ENCODE peak calls at places on chromosomes 6 and 20, in nine cellular contexts. One of them, this sample, is unnamed.

GRCh38 chr6:3202999-3203696 is 24.3 kb downstream of the TUBB2B start:
- DNase-seq in CD4-positive, alpha-beta memory T cell: no peak
- DNase-seq in A673: no peak
- DNase-seq in ascending aorta: no peak
- DNase-seq in OCI-LY7: peak; percentile 19
- DNase-seq in GM23248: peak; percentile 43
- DNase-seq in stomach: no peak
- DNase-seq in mucosa of descending colon: no peak
- DNase-seq in uterus: no peak
- DNase-seq in this sample: no peak

GRCh38 chr6:111228094-111228493 is 140.8 kb downstream of the SLC16A10 start:
- DNase-seq in CD4-positive, alpha-beta memory T cell: no peak
- DNase-seq in A673: no peak
- DNase-seq in ascending aorta: no peak
- DNase-seq in OCI-LY7: no peak
- DNase-seq in GM23248: peak; percentile 63
- DNase-seq in stomach: no peak
- DNase-seq in mucosa of descending colon: no peak
- DNase-seq in uterus: no peak
- DNase-seq in this sample: no peak

GRCh38 chr6:133590814-133591213 is 298.1 kb upstream of the TCF21 start:
- DNase-seq in CD4-positive, alpha-beta memory T cell: no peak
- DNase-seq in A673: no peak
- DNase-seq in ascending aorta: no peak
- DNase-seq in OCI-LY7: no peak
- DNase-seq in GM23248: peak; percentile 22
- DNase-seq in stomach: no peak
- DNase-seq in mucosa of descending colon: no peak
- DNase-seq in uterus: no peak
- DNase-seq in this sample: no peak

GRCh38 chr6:80531676-80532619 is 425.5 kb downstream of the BCKDHB start:
- DNase-seq in CD4-positive, alpha-beta memory T cell: no peak
- DNase-seq in A673: no peak
- DNase-seq in ascending aorta: no peak
- DNase-seq in OCI-LY7: no peak
- DNase-seq in GM23248: no peak
- DNase-seq in stomach: no peak
- DNase-seq in mucosa of descending colon: no peak
- DNase-seq in uterus: no peak
- DNase-seq in this sample: no peak

GRCh38 chr6:50187212-50188055 is 137.7 kb upstream of the DEFB112 start:
- DNase-seq in CD4-positive, alpha-beta memory T cell: no peak
- DNase-seq in A673: no peak
- DNase-seq in ascending aorta: no peak
- DNase-seq in OCI-LY7: no peak
- DNase-seq in GM23248: no peak
- DNase-seq in stomach: no peak
- DNase-seq in mucosa of descending colon: no peak
- DNase-seq in uterus: no peak
- DNase-seq in this sample: no peak

GRCh38 chr6:86107985-86108384 is 465.3 kb upstream of the SYNCRIP start:
- DNase-seq in CD4-positive, alpha-beta memory T cell: no peak
- DNase-seq in A673: no peak
- DNase-seq in ascending aorta: no peak
- DNase-seq in OCI-LY7: no peak
- DNase-seq in GM23248: no peak
- DNase-seq in stomach: no peak
- DNase-seq in mucosa of descending colon: no peak
- DNase-seq in uterus: no peak
- DNase-seq in this sample: no peak

GRCh38 chr6:105374010-105374420 is 28.9 kb downstream of the PREP start:
- DNase-seq in CD4-positive, alpha-beta memory T cell: no peak
- DNase-seq in A673: peak; percentile 54
- DNase-seq in ascending aorta: no peak
- DNase-seq in OCI-LY7: no peak
- DNase-seq in GM23248: peak; percentile 75
- DNase-seq in stomach: peak; percentile 40
- DNase-seq in mucosa of descending colon: peak; percentile 24
- DNase-seq in uterus: no peak
- DNase-seq in this sample: no peak

GRCh38 chr20:44734938-44735337 is 10.7 kb upstream of the KCNK15 start:
- DNase-seq in CD4-positive, alpha-beta memory T cell: no peak
- DNase-seq in A673: peak; percentile 60
- DNase-seq in ascending aorta: no peak
- DNase-seq in OCI-LY7: no peak
- DNase-seq in GM23248: peak; percentile 90
- DNase-seq in stomach: no peak
- DNase-seq in mucosa of descending colon: no peak
- DNase-seq in uterus: no peak
- DNase-seq in this sample: no peak

GRCh38 chr6:57109905-57110304 is 19.9 kb downstream of the ZNF451 start:
- DNase-seq in CD4-positive, alpha-beta memory T cell: no peak
- DNase-seq in A673: no peak
- DNase-seq in ascending aorta: no peak
- DNase-seq in OCI-LY7: no peak
- DNase-seq in GM23248: peak; percentile 18
- DNase-seq in stomach: no peak
- DNase-seq in mucosa of descending colon: no peak
- DNase-seq in uterus: no peak
- DNase-seq in this sample: no peak

GRCh38 chr6:57113105-57113504 is 23.1 kb downstream of the ZNF451 start:
- DNase-seq in CD4-positive, alpha-beta memory T cell: no peak
- DNase-seq in A673: no peak
- DNase-seq in ascending aorta: no peak
- DNase-seq in OCI-LY7: no peak
- DNase-seq in GM23248: no peak
- DNase-seq in stomach: no peak
- DNase-seq in mucosa of descending colon: no peak
- DNase-seq in uterus: no peak
- DNase-seq in this sample: no peak

GRCh38 chr6:57104350-57104749 is 14.4 kb downstream of the ZNF451 start:
- DNase-seq in CD4-positive, alpha-beta memory T cell: no peak
- DNase-seq in A673: no peak
- DNase-seq in ascending aorta: no peak
- DNase-seq in OCI-LY7: no peak
- DNase-seq in GM23248: no peak
- DNase-seq in stomach: no peak
- DNase-seq in mucosa of descending colon: no peak
- DNase-seq in uterus: no peak
- DNase-seq in this sample: no peak

GRCh38 chr6:57106990-57107389 is 17.0 kb downstream of the ZNF451 start:
- DNase-seq in CD4-positive, alpha-beta memory T cell: no peak
- DNase-seq in A673: no peak
- DNase-seq in ascending aorta: no peak
- DNase-seq in OCI-LY7: no peak
- DNase-seq in GM23248: no peak
- DNase-seq in stomach: no peak
- DNase-seq in mucosa of descending colon: no peak
- DNase-seq in uterus: no peak
- DNase-seq in this sample: no peak

DNA sequence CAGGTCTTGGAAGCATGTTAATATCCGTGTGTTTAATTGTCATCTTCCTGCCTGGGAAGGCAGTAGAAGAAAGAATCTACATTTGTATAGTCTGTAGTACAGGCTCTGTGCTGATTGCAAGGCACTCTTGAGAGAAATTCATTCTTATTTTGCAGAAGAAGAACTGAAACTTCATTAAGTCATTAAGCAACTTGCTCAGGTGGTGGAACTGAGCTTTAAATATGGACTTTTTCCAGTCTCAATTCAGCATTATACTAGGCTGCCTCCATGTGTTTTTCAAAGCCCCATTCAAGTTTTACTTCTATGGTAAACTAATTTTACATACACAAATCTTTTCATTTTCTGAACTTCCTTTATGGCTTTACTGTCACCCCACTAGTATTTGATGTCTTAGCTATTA is 18.7 kb downstream of the ZNF451 start:
- DNase-seq in CD4-positive, alpha-beta memory T cell: no peak
- DNase-seq in A673: no peak
- DNase-seq in ascending aorta: no peak
- DNase-seq in OCI-LY7: peak; percentile 70
- DNase-seq in GM23248: no peak
- DNase-seq in stomach: no peak
- DNase-seq in mucosa of descending colon: no peak
- DNase-seq in uterus: no peak
- DNase-seq in this sample: no peak
- H3K4me1 ChIP-seq in CD4-positive, alpha-beta memory T cell: peaks cover 7% of the 10 kb centered on the region
- H3K4me1 ChIP-seq in A673: no peaks in the 10 kb centered on the region
- H3K4me1 ChIP-seq in ascending aorta: no peaks in the 10 kb centered on the region
- H3K4me1 ChIP-seq in OCI-LY7: peaks cover 19% of the 10 kb centered on the region
- H3K4me1 ChIP-seq in GM23248: no peaks in the 10 kb centered on the region
- H3K4me1 ChIP-seq in stomach: peaks cover 11% of the 10 kb centered on the region
- H3K4me1 ChIP-seq in mucosa of descending colon: no peaks in the 10 kb centered on the region
- H3K4me1 ChIP-seq in uterus: no peaks in the 10 kb centered on the region
- H3K4me1 ChIP-seq in this sample: no peaks in the 10 kb centered on the region

GRCh38 chr6:28726569-28727309 is 197.0 kb downstream of the TRIM27 start:
- DNase-seq in CD4-positive, alpha-beta memory T cell: no peak
- DNase-seq in A673: no peak
- DNase-seq in ascending aorta: no peak
- DNase-seq in OCI-LY7: no peak
- DNase-seq in GM23248: no peak
- DNase-seq in stomach: no peak
- DNase-seq in mucosa of descending colon: no peak
- DNase-seq in uterus: no peak
- DNase-seq in this sample: no peak

GRCh38 chr6:28727559-28728211 is 196.1 kb downstream of the TRIM27 start:
- DNase-seq in CD4-positive, alpha-beta memory T cell: no peak
- DNase-seq in A673: no peak
- DNase-seq in ascending aorta: no peak
- DNase-seq in OCI-LY7: peak; percentile 49
- DNase-seq in GM23248: no peak
- DNase-seq in stomach: no peak
- DNase-seq in mucosa of descending colon: no peak
- DNase-seq in uterus: no peak
- DNase-seq in this sample: no peak

GRCh38 chr6:28725890-28726348 is 197.9 kb downstream of the TRIM27 start:
- DNase-seq in CD4-positive, alpha-beta memory T cell: no peak
- DNase-seq in A673: peak; percentile 75
- DNase-seq in ascending aorta: no peak
- DNase-seq in OCI-LY7: no peak
- DNase-seq in GM23248: no peak
- DNase-seq in stomach: no peak
- DNase-seq in mucosa of descending colon: no peak
- DNase-seq in uterus: no peak
- DNase-seq in this sample: no peak

GRCh38 chr6:28732052-28732451 is 191.7 kb downstream of the TRIM27 start:
- DNase-seq in CD4-positive, alpha-beta memory T cell: no peak
- DNase-seq in A673: no peak
- DNase-seq in ascending aorta: no peak
- DNase-seq in OCI-LY7: no peak
- DNase-seq in GM23248: no peak
- DNase-seq in stomach: no peak
- DNase-seq in mucosa of descending colon: no peak
- DNase-seq in uterus: no peak
- DNase-seq in this sample: no peak

DNA sequence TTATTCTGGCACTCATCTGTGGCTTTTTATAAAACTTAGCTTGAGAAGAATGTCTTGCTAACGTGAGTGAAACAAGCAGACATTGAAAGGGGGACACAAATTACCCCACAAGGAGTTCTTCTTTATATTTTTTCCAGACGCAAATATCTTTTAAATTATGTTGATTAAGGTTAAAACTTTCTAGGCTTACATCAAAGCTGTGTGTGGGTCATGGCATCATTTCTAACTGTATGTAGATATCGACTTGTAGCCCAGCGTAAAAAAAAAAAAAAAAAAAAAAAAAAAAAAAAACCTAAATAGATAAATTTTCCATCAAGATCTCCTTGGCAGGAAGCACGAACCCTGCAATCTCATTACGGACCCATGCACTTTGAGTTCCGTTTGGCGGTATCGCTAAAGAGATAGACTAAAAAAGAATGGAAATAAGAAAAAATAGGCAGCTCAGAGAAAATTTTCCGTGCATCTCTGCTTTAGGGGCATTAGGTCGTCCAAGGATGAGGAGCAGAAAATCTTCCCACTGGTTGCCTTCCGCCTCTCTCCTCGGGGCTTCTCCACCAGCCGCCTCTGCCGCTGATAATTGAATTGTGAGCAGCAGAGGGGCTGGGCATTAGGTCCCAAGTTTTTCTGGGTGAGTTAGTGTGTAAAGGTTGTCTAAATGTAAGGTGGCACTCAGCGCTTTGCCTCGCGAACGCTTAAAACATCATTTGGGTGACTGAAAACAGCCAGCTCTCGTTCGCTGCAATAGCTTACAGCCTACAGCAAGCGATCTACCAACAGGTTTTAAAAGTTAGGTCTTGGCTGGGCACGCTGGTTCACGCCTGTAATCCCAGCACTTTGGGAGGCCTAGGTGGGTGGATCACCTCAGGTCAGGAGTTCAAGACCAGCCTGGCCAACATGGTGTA is 194.0 kb downstream of the TRIM27 start:
- DNase-seq in CD4-positive, alpha-beta memory T cell: no peak
- DNase-seq in A673: peak; percentile 49
- DNase-seq in ascending aorta: no peak
- DNase-seq in OCI-LY7: no peak
- DNase-seq in GM23248: no peak
- DNase-seq in stomach: no peak
- DNase-seq in mucosa of descending colon: no peak
- DNase-seq in uterus: no peak
- DNase-seq in this sample: no peak
- H3K4me3 ChIP-seq in CD4-positive, alpha-beta memory T cell: no peak overlapping the region
- H3K4me3 ChIP-seq in A673: peak overlapping the region; percentile 82
- H3K4me3 ChIP-seq in ascending aorta: peak overlapping the region; percentile 60
- H3K4me3 ChIP-seq in OCI-LY7: peak overlapping the region; percentile 71
- H3K4me3 ChIP-seq in GM23248: peak overlapping the region; percentile 83
- H3K4me3 ChIP-seq in stomach: peak overlapping the region; percentile 46
- H3K4me3 ChIP-seq in mucosa of descending colon: no peak overlapping the region
- H3K4me3 ChIP-seq in uterus: peak overlapping the region; percentile 48
- H3K4me3 ChIP-seq in this sample: peak overlapping the region; percentile 51

DNA sequence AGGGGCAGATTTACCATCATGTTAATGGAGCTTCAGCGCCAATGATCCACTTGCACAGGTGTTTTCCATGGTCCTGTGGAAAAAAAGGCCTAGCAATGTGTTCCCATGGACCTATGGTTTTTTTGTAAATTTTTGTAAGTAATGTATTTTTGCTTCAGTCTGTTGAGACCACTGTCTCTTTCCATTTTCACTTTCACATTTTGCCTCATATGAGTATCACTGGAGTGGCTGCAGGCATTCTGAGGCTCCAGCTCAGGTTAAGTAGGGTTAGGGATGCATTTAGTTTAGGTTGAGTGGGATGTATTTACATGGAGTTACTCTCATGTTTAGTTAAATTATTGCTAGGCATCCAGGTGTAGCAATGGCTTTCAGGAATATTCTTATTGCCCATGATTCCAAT is 19.2 kb upstream of the LMBRD1 start:
- DNase-seq in CD4-positive, alpha-beta memory T cell: no peak
- DNase-seq in A673: no peak
- DNase-seq in ascending aorta: no peak
- DNase-seq in OCI-LY7: no peak
- DNase-seq in GM23248: no peak
- DNase-seq in stomach: no peak
- DNase-seq in mucosa of descending colon: no peak
- DNase-seq in uterus: no peak
- DNase-seq in this sample: no peak
- H3K4me1 ChIP-seq in CD4-positive, alpha-beta memory T cell: peaks cover 55% of the 10 kb centered on the region
- H3K4me1 ChIP-seq in A673: peaks cover 7% of the 10 kb centered on the region
- H3K4me1 ChIP-seq in ascending aorta: no peaks in the 10 kb centered on the region
- H3K4me1 ChIP-seq in OCI-LY7: peaks cover 41% of the 10 kb centered on the region
- H3K4me1 ChIP-seq in GM23248: no peaks in the 10 kb centered on the region
- H3K4me1 ChIP-seq in stomach: no peaks in the 10 kb centered on the region
- H3K4me1 ChIP-seq in mucosa of descending colon: no peaks in the 10 kb centered on the region
- H3K4me1 ChIP-seq in uterus: no peaks in the 10 kb centered on the region
- H3K4me1 ChIP-seq in this sample: no peaks in the 10 kb centered on the region

GRCh38 chr6:129661478-129662405 is 48.2 kb downstream of the ARHGAP18 start:
- DNase-seq in CD4-positive, alpha-beta memory T cell: no peak
- DNase-seq in A673: peak; percentile 60
- DNase-seq in ascending aorta: no peak
- DNase-seq in OCI-LY7: no peak
- DNase-seq in GM23248: no peak
- DNase-seq in stomach: no peak
- DNase-seq in mucosa of descending colon: no peak
- DNase-seq in uterus: no peak
- DNase-seq in this sample: peak; percentile 49

GRCh38 chr6:129660346-129660676 is 49.7 kb downstream of the ARHGAP18 start:
- DNase-seq in CD4-positive, alpha-beta memory T cell: no peak
- DNase-seq in A673: no peak
- DNase-seq in ascending aorta: no peak
- DNase-seq in OCI-LY7: no peak
- DNase-seq in GM23248: no peak
- DNase-seq in stomach: no peak
- DNase-seq in mucosa of descending colon: no peak
- DNase-seq in uterus: no peak
- DNase-seq in this sample: no peak

GRCh38 chr6:129659167-129659566 is 50.8 kb downstream of the ARHGAP18 start:
- DNase-seq in CD4-positive, alpha-beta memory T cell: no peak
- DNase-seq in A673: no peak
- DNase-seq in ascending aorta: no peak
- DNase-seq in OCI-LY7: no peak
- DNase-seq in GM23248: no peak
- DNase-seq in stomach: no peak
- DNase-seq in mucosa of descending colon: no peak
- DNase-seq in uterus: no peak
- DNase-seq in this sample: no peak

GRCh38 chr6:129657433-129657832 is 52.5 kb downstream of the ARHGAP18 start:
- DNase-seq in CD4-positive, alpha-beta memory T cell: no peak
- DNase-seq in A673: no peak
- DNase-seq in ascending aorta: no peak
- DNase-seq in OCI-LY7: no peak
- DNase-seq in GM23248: no peak
- DNase-seq in stomach: no peak
- DNase-seq in mucosa of descending colon: no peak
- DNase-seq in uterus: no peak
- DNase-seq in this sample: no peak

GRCh38 chr6:129659590-129660345 is 50.2 kb downstream of the ARHGAP18 start:
- DNase-seq in CD4-positive, alpha-beta memory T cell: no peak
- DNase-seq in A673: no peak
- DNase-seq in ascending aorta: no peak
- DNase-seq in OCI-LY7: no peak
- DNase-seq in GM23248: no peak
- DNase-seq in stomach: no peak
- DNase-seq in mucosa of descending colon: no peak
- DNase-seq in uterus: no peak
- DNase-seq in this sample: peak; percentile 54
- H3K4me3 ChIP-seq in CD4-positive, alpha-beta memory T cell: no peak overlapping the region
- H3K4me3 ChIP-seq in A673: no peak overlapping the region
- H3K4me3 ChIP-seq in ascending aorta: no peak overlapping the region
- H3K4me3 ChIP-seq in OCI-LY7: no peak overlapping the region
- H3K4me3 ChIP-seq in GM23248: no peak overlapping the region
- H3K4me3 ChIP-seq in stomach: no peak overlapping the region
- H3K4me3 ChIP-seq in mucosa of descending colon: no peak overlapping the region
- H3K4me3 ChIP-seq in uterus: no peak overlapping the region
- H3K4me3 ChIP-seq in this sample: peak overlapping the region; percentile 29

This sample was measured in testis.